ENCODE peak calls at places on chromosomes 7 and 10, in six cellular contexts. E is GM12878, S is H1, L is SK-N-SH, H is HepG2, O is K562. B is an unnamed sample.

GRCh38 chr10:131954356-131954965 is 27.3 kb downstream of the BNIP3 start:
- DNase-seq in E (no peak), S (no peak), L (no peak), H (no peak), O (no peak), B (no peak)

GRCh38 chr7:28807396-28807994 is 150.6 kb downstream of the TRIL start:
- DNase-seq in E (no peak), S (no peak), L (no peak), H (no peak), O (no peak), B (no peak)

GRCh38 chr7:158894825-158895224 is 38.5 kb downstream of the DYNC2I1 start:
- DNase-seq in E (no peak), S (no peak), L (no peak), H (no peak), O (no peak), B (no peak)

GRCh38 chr7:89514970-89515369 is 639.3 kb upstream of the STEAP1 start:
- DNase-seq in E (no peak), S (no peak), L (no peak), H (no peak), O (no peak), B (no peak)

GRCh38 chr10:113939212-113939860 is 84.9 kb downstream of the NHLRC2 start:
- DNase-seq in E (no peak), S (no peak), L (no peak), H (no peak), O (no peak), B (no peak)

GRCh38 chr10:94757916-94758315 is 4.6 kb upstream of the CYP2C19 start:
- DNase-seq in E (no peak), S (no peak), L (no peak), H (no peak), O (no peak), B (no peak)

GRCh38 chr10:90276894-90277447 is 575.6 kb downstream of the KIF20B start:
- DNase-seq in E (no peak), S (no peak), L (no peak), H (no peak), O (no peak), B (no peak)

GRCh38 chr10:102384606-102385429 is 10.7 kb upstream of the NFKB2 start:
- DNase-seq in E (no peak), S (no peak), L (no peak), H (peak), O (no peak), B (peak)

GRCh38 chr7:44196450-44196872 is 4.3 kb upstream of the YKT6 start:
- DNase-seq in E (no peak), S (no peak), L (peak), H (peak), O (peak), B (peak)

GRCh38 chr7:7653568-7654187 is 13.1 kb downstream of the UMAD1 start:
- DNase-seq in E (peak), S (no peak), L (peak), H (no peak), O (peak), B (no peak)

GRCh38 chr7:138975343-138976104 is 5.7 kb downstream of the KIAA1549 start:
- DNase-seq in E (no peak), S (no peak), L (peak), H (no peak), O (no peak), B (no peak)

GRCh38 chr10:18297659-18298058 is 157.4 kb downstream of the CACNB2 start:
- DNase-seq in E (no peak), S (no peak), L (no peak), H (no peak), O (no peak), B (no peak)

GRCh38 chr10:61939575-61940301 is 38.2 kb downstream of the ARID5B start:
- DNase-seq in E (no peak), S (no peak), L (no peak), H (no peak), O (no peak), B (no peak)

GRCh38 chr7:25382175-25382574 is 153.9 kb upstream of the NPVF start:
- DNase-seq in E (no peak), S (no peak), L (no peak), H (no peak), O (no peak), B (no peak)

GRCh38 chr7:17535776-17536175 is 237.3 kb downstream of the AHR start:
- DNase-seq in E (no peak), S (no peak), L (no peak), H (no peak), O (no peak), B (no peak)

GRCh38 chr7:19061331-19061730 is 56.1 kb downstream of the TWIST1 start:
- DNase-seq in E (no peak), S (no peak), L (no peak), H (no peak), O (no peak), B (no peak)

GRCh38 chr7:139774376-139774775 is 3.4 kb downstream of the HIPK2 start:
- DNase-seq in E (no peak), S (no peak), L (no peak), H (no peak), O (no peak), B (no peak)

GRCh38 chr10:119006451-119007210 is 22.9 kb upstream of the NANOS1 start:
- DNase-seq in E (no peak), S (no peak), L (peak), H (peak), O (no peak), B (no peak)

GRCh38 chr7:141158562-141158961 is 84.7 kb downstream of the TMEM178B start:
- DNase-seq in E (peak), S (no peak), L (no peak), H (no peak), O (no peak), B (no peak)

GRCh38 chr10:105807930-105808587 is 1167.0 kb downstream of the SORCS3 start:
- DNase-seq in E (no peak), S (no peak), L (no peak), H (no peak), O (no peak), B (no peak)

GRCh38 chr7:36185732-36186131 is 32.7 kb downstream of the EEPD1 start:
- DNase-seq in E (no peak), S (no peak), L (no peak), H (no peak), O (no peak), B (no peak)

GRCh38 chr10:78852856-78853255 is 215.9 kb upstream of the ZMIZ1 start:
- DNase-seq in E (no peak), S (no peak), L (no peak), H (no peak), O (peak), B (no peak)

GRCh38 chr10:22226599-22226998 is 8.8 kb upstream of the EBLN1 start:
- DNase-seq in E (no peak), S (no peak), L (no peak), H (no peak), O (no peak), B (no peak)

GRCh38 chr10:97867220-97867800 is 17.7 kb downstream of the GOLGA7B start:
- DNase-seq in E (no peak), S (no peak), L (no peak), H (no peak), O (no peak), B (no peak)

GRCh38 chr10:31321396-31321941 is 2.5 kb downstream of the ZEB1 start:
- DNase-seq in E (no peak), S (no peak), L (peak), H (no peak), O (no peak), B (no peak)

GRCh38 chr10:117551322-117552155 is 9.0 kb downstream of the EMX2 start:
- DNase-seq in E (no peak), S (no peak), L (no peak), H (no peak), O (no peak), B (no peak)

GRCh38 chr10:117549100-117549499 is 6.6 kb downstream of the EMX2 start:
- DNase-seq in E (no peak), S (no peak), L (no peak), H (no peak), O (no peak), B (no peak)

GRCh38 chr10:117550042-117550441 is 7.5 kb downstream of the EMX2 start:
- DNase-seq in E (no peak), S (no peak), L (no peak), H (no peak), O (no peak), B (no peak)

GRCh38 chr10:117552156-117552620 is 9.6 kb downstream of the EMX2 start:
- DNase-seq in E (no peak), S (no peak), L (no peak), H (no peak), O (no peak), B (no peak)

GRCh38 chr10:117550599-117551321 is 8.2 kb downstream of the EMX2 start:
- DNase-seq in E (no peak), S (no peak), L (no peak), H (no peak), O (no peak), B (no peak)
- TF ChIP-seq GABPA in E (no peak), S (no peak), L (no peak), H (no peak), O (no peak), B (no peak)

GRCh38 chr10:7488418-7488829 is 77.6 kb upstream of the SFMBT2 start:
- DNase-seq in E (no peak), S (no peak), L (no peak), H (peak), O (no peak), B (peak)

GRCh38 chr10:7483848-7484247 is 73.0 kb upstream of the SFMBT2 start:
- DNase-seq in E (no peak), S (no peak), L (no peak), H (no peak), O (no peak), B (no peak)

GRCh38 chr10:7484456-7485266 is 73.8 kb upstream of the SFMBT2 start:
- DNase-seq in E (peak), S (no peak), L (peak), H (no peak), O (no peak), B (peak)

GRCh38 chr10:7485267-7485601 is 74.4 kb upstream of the SFMBT2 start:
- DNase-seq in E (no peak), S (no peak), L (no peak), H (no peak), O (no peak), B (no peak)

GRCh38 chr10:7486533-7486932 is 75.7 kb upstream of the SFMBT2 start:
- DNase-seq in E (no peak), S (no peak), L (no peak), H (no peak), O (no peak), B (no peak)
- H3K4me3 ChIP-seq in E (no peak), S (no peak), L (no peak), H (no peak), O (no peak), B (no peak)

GRCh38 chr10:128551475-128551874 is 425.3 kb upstream of the MKI67 start:
- DNase-seq in E (no peak), S (no peak), L (no peak), H (no peak), O (no peak), B (no peak)
- TF ChIP-seq POLR2AphosphoS5 in E (no peak), S (no peak), L (no peak), H (no peak), O (no peak), B (no peak)

GRCh38 chr7:41956276-41956675 is 253.4 kb upstream of the INHBA start:
- DNase-seq in E (no peak), S (no peak), L (no peak), H (no peak), O (no peak), B (no peak)

GRCh38 chr7:41956712-41957111 is 253.8 kb upstream of the INHBA start:
- DNase-seq in E (no peak), S (no peak), L (no peak), H (no peak), O (no peak), B (no peak)

DNA sequence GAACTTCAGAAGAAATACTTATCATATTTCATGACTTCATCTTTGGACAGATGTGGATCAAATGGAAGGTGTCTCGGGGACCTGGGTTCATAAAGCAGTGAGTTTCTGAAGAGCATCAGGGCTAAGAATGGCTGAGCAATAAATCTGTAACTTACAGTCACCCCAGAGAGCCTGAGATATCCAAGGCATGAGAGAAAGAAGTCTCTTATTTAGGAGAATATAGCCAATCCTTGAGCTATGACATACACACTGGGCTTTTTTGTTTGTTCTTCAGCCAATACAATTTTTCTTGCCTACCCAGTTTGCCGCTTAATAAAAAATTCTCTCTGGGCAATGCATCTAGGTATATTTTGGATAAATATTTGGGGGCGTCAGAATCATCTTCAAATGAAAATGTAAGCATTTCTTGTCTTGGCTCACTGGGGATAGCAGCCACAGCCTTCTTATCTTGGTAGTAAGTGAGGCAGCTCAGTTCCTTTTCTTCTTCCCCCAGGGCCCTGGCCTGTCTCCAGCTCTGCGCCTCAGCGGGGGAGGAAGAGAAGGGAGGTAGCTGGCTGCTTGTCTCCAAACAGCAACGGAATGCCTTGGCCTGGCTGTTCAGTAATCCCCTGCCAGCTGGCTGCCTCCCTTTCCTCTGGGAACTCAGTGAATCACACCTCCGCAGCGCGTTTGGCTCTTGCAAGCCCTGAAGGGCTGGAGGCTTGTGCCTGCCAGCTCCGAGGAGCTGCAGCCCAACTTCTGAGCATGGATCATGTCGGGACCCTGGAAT is 252.8 kb upstream of the INHBA start:
- DNase-seq in E (no peak), S (peak), L (no peak), H (no peak), O (no peak), B (peak)
- TF ChIP-seq GABPA in E (no peak), S (no peak), L (no peak), H (no peak), O (no peak), B (no peak)

GRCh38 chr10:122459586-122460273 is 1.6 kb upstream of the HTRA1 start:
- DNase-seq in E (no peak), S (no peak), L (no peak), H (no peak), O (no peak), B (no peak)

GRCh38 chr10:122461729-122462532 is 578 bp downstream of the HTRA1 start:
- DNase-seq in E (no peak), S (no peak), L (no peak), H (no peak), O (no peak), B (no peak)

GRCh38 chr10:122462533-122463465 is 1.4 kb downstream of the HTRA1 start:
- DNase-seq in E (no peak), S (no peak), L (peak), H (no peak), O (no peak), B (no peak)

GRCh38 chr10:122461367-122461728 is at the start of gene HTRA1:
- DNase-seq in E (no peak), S (no peak), L (peak), H (no peak), O (no peak), B (no peak)

GRCh38 chr10:122460891-122461293 is 461 bp upstream of the HTRA1 start:
- DNase-seq in E (no peak), S (no peak), L (peak), H (no peak), O (no peak), B (no peak)
- H3K4me3 ChIP-seq in E (no peak), S (peak), L (peak), H (no peak), O (no peak), B (no peak)

DNA sequence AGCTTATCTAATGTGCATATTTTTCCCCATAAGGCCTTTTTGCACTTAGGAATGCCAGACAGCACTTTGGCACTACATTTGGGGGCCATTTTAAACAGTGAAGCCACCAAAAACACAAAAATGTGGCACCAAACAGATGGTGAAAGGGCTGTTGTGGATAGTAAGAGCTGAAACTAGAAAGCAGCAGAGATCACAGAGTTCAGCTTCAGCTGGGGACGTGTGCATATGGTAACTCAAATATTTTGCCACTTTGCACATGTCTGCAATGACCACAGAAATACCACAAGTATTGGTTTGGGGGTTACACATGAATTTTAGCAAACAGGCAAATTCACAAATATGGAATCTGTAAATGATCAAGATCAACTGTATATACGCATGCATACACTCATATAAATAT is 72.8 kb downstream of the PODXL start:
- DNase-seq in E (no peak), S (no peak), L (no peak), H (no peak), O (no peak), B (no peak)
- TF ChIP-seq POLR2AphosphoS5 in E (no peak), S (no peak), L (no peak), H (no peak), O (no peak), B (no peak)

DNA sequence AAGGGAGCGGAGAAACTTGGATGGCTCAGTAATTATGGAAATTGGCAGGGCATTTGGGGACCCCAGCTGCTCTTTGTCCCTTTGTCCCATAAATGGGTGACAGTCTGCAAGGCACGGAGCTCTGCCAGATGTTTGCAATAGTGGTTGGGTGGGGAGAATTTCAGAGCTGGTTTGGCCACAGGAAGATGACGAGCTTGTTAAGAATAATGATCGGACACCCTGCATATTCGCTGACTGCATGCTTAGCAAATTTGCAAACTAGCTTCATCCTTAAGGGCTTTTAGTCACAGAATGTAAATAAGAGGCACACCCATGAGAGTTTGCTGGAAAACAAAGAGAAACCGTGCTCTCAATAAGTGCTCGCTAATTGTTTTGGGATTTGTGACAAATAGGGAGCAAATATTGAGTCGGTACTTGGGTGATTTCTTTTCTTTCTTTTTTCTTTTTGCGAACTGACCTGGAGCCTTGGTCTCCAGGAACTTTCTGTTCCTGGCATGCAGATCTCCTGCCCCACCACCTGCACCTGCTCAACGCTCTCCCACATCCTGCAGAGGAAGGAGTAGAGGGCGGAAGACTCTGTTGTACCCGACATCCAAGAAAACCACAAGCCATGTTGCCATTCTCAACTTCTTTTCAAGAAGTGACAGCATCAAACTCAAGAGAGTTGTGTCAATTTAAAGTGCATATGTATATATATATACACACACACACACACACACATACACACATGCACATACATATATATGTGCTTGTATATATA is 238.9 kb downstream of the CAMK1D start:
- DNase-seq in E (no peak), S (no peak), L (no peak), H (no peak), O (no peak), B (no peak)
- TF ChIP-seq GABPA in E (no peak), S (no peak), L (no peak), H (no peak), O (no peak), B (no peak)

GRCh38 chr10:17199351-17199804 is 2.1 kb downstream of the TRDMT1 start:
- DNase-seq in E (no peak), S (no peak), L (peak), H (no peak), O (no peak), B (no peak)
- H3K4me3 ChIP-seq in E (no peak), S (peak), L (peak), H (no peak), O (no peak), B (no peak)

GRCh38 chr7:71521506-71521905 is 389.6 kb downstream of the GALNT17 start:
- DNase-seq in E (no peak), S (no peak), L (no peak), H (no peak), O (no peak), B (no peak)
- TF ChIP-seq POLR2AphosphoS5 in E (no peak), S (no peak), L (no peak), H (no peak), O (no peak), B (no peak)

B was measured in HL-60.